ENCODE peak calls at places on chromosomes 11 and 22, in ten cellular contexts. S is H9; P is activated CD8-positive, alpha-beta T cell treated with anti-CD3 and anti-CD28 coated beads for 36 hours; E is nephron progenitor cell; L is osteocyte; W is GM10248; B is fibroblast of lung; D is adrenal gland; Z is heart left ventricle; Q is type B pancreatic cell. R is an unnamed sample.

GRCh38 chr11:101487775-101488174 is 96.0 kb downstream of the TRPC6 start:
- DNase-seq in S (no peak), P (no peak), E (no peak), L (no peak), W (no peak), B (peak; percentile 70), D (no peak), Z (no peak), Q (no peak), R (no peak)

GRCh38 chr11:120332822-120333716 is 3.1 kb upstream of the ARHGEF12 start:
- DNase-seq in S (no peak), P (no peak), E (no peak), L (no peak), W (no peak), B (peak; percentile 12), D (no peak), Z (no peak), Q (no peak), R (no peak)

GRCh38 chr11:2857918-2858317 is 27.7 kb downstream of the CDKN1C start:
- DNase-seq in S (no peak), P (no peak), E (no peak), L (no peak), W (no peak), B (no peak), D (no peak), Z (no peak), Q (no peak), R (no peak)

GRCh38 chr22:36926721-36927435 is 13.4 kb downstream of the CSF2RB start:
- DNase-seq in S (no peak), P (no peak), E (no peak), L (no peak), W (no peak), B (no peak), D (no peak), Z (no peak), Q (no peak), R (no peak)

GRCh38 chr11:77449060-77449521 is 24.8 kb downstream of the PAK1 start:
- DNase-seq in S (no peak), P (no peak), E (no peak), L (no peak), W (peak; percentile 44), B (no peak), D (no peak), Z (no peak), Q (no peak), R (no peak)

GRCh38 chr11:103491777-103492176 is 382.6 kb downstream of the DYNC2H1 start:
- DNase-seq in S (peak; percentile 68), P (no peak), E (no peak), L (no peak), W (no peak), B (no peak), D (no peak), Z (no peak), Q (no peak), R (no peak)

GRCh38 chr11:57410287-57410686 is 16.6 kb downstream of the SLC43A3 start:
- DNase-seq in S (no peak), P (no peak), E (no peak), L (no peak), W (no peak), B (peak; percentile 91), D (no peak), Z (no peak), Q (no peak), R (no peak)

GRCh38 chr11:65589444-65590239 is 6.0 kb downstream of the KCNK7 start:
- DNase-seq in S (no peak), P (peak; percentile 91), E (no peak), L (no peak), W (peak; percentile 79), B (no peak), D (no peak), Z (no peak), Q (no peak), R (no peak)

GRCh38 chr11:47443028-47443700 is 5.8 kb downstream of the RAPSN start:
- DNase-seq in S (no peak), P (peak; percentile 23), E (no peak), L (no peak), W (no peak), B (no peak), D (no peak), Z (no peak), Q (no peak), R (no peak)

GRCh38 chr11:120985718-120986569 is 38.0 kb upstream of the TBCEL start:
- DNase-seq in S (peak; percentile 73), P (peak; percentile 35), E (peak; percentile 79), L (no peak), W (peak; percentile 30), B (peak; percentile 54), D (peak; percentile 81), Z (no peak), Q (no peak), R (peak; percentile 78)

GRCh38 chr11:47204633-47204989 is 10.2 kb upstream of the DDB2 start:
- DNase-seq in S (no peak), P (no peak), E (no peak), L (no peak), W (no peak), B (peak; percentile 72), D (no peak), Z (no peak), Q (no peak), R (no peak)

GRCh38 chr11:2451336-2451735 is 6.5 kb downstream of the KCNQ1 start:
- DNase-seq in S (no peak), P (no peak), E (no peak), L (no peak), W (no peak), B (no peak), D (no peak), Z (no peak), Q (no peak), R (no peak)

GRCh38 chr22:41690476-41690875 is 1.8 kb upstream of the SNU13 start:
- DNase-seq in S (no peak), P (no peak), E (no peak), L (no peak), W (no peak), B (no peak), D (no peak), Z (no peak), Q (no peak), R (no peak)

GRCh38 chr11:57763568-57763967 is 2.0 kb downstream of the CTNND1 start:
- DNase-seq in S (no peak), P (no peak), E (no peak), L (no peak), W (no peak), B (peak; percentile 45), D (no peak), Z (no peak), Q (no peak), R (no peak)

GRCh38 chr11:44775366-44776356 is 48.9 kb downstream of the TSPAN18 start:
- DNase-seq in S (peak; percentile 85), P (peak; percentile 74), E (peak; percentile 57), L (no peak), W (peak; percentile 69), B (peak; percentile 25), D (peak; percentile 73), Z (peak; percentile 52), Q (no peak), R (peak; percentile 73)

GRCh38 chr11:15562230-15562629 is 447.5 kb downstream of the INSC start:
- DNase-seq in S (no peak), P (no peak), E (no peak), L (no peak), W (no peak), B (no peak), D (no peak), Z (no peak), Q (no peak), R (no peak)

GRCh38 chr22:28882545-28882877 is 861 bp upstream of the ZNRF3 start:
- DNase-seq in S (no peak), P (peak; percentile 58), E (no peak), L (no peak), W (no peak), B (no peak), D (no peak), Z (no peak), Q (no peak), R (no peak)

GRCh38 chr22:44990810-44991209 is 19.0 kb downstream of the PHF21B start:
- DNase-seq in S (no peak), P (no peak), E (no peak), L (no peak), W (no peak), B (no peak), D (no peak), Z (no peak), Q (no peak), R (no peak)

GRCh38 chr22:44985906-44986527 is 23.8 kb downstream of the PHF21B start:
- DNase-seq in S (no peak), P (no peak), E (no peak), L (no peak), W (no peak), B (no peak), D (no peak), Z (no peak), Q (no peak), R (no peak)

GRCh38 chr22:44990328-44990727 is 19.5 kb downstream of the PHF21B start:
- DNase-seq in S (no peak), P (no peak), E (no peak), L (no peak), W (no peak), B (no peak), D (no peak), Z (no peak), Q (no peak), R (no peak)

GRCh38 chr22:44991218-44991617 is 18.6 kb downstream of the PHF21B start:
- DNase-seq in S (no peak), P (no peak), E (no peak), L (no peak), W (no peak), B (no peak), D (no peak), Z (no peak), Q (no peak), R (no peak)

GRCh38 chr22:44988671-44989070 is 21.1 kb downstream of the PHF21B start:
- DNase-seq in S (no peak), P (peak; percentile 11), E (no peak), L (no peak), W (no peak), B (no peak), D (no peak), Z (no peak), Q (no peak), R (no peak)
- TF ChIP-seq CTCF in S (peak; percentile 21), P (no peak), E (no peak), L (peak; percentile 7), W (no peak), B (no peak), D (no peak), Z (no peak), Q (no peak), R (no peak)

GRCh38 chr22:45224331-45224730 is 16.4 kb downstream of the KIAA0930 start:
- DNase-seq in S (no peak), P (no peak), E (no peak), L (no peak), W (no peak), B (no peak), D (no peak), Z (no peak), Q (no peak), R (no peak)
- TF ChIP-seq CTCF in S (no peak), P (no peak), E (no peak), L (no peak), W (no peak), B (no peak), D (no peak), Z (no peak), Q (no peak), R (no peak)

GRCh38 chr11:75879737-75880136 is 64.7 kb downstream of the UVRAG start:
- DNase-seq in S (no peak), P (no peak), E (no peak), L (no peak), W (no peak), B (no peak), D (no peak), Z (no peak), Q (no peak), R (no peak)
- TF ChIP-seq CTCF in S (no peak), P (no peak), E (no peak), L (no peak), W (no peak), B (no peak), D (no peak), Z (no peak), Q (no peak), R (no peak)

GRCh38 chr22:45344339-45344738 is 34.6 kb downstream of the FAM118A start:
- DNase-seq in S (peak; percentile 38), P (no peak), E (peak; percentile 13), L (no peak), W (peak; percentile 15), B (peak; percentile 26), D (no peak), Z (no peak), Q (no peak), R (no peak)
- TF ChIP-seq CTCF in S (peak; percentile 29), P (no peak), E (no peak), L (peak; percentile 16), W (no peak), B (peak; percentile 4), D (peak; percentile 10), Z (no peak), Q (peak; percentile 23), R (no peak)

R was measured in glutamatergic neuron.